ENCODE peak calls at places on chromosomes 3 and 15, in four cellular contexts. One of them, this sample, is unnamed.

GRCh38 chr3:79052054-79052681 is 715.6 kb downstream of the ROBO1 start:
- DNase-seq in GM06990: no peak
- DNase-seq in AG04450: no peak
- DNase-seq in fibroblast of villous mesenchyme: no peak
- DNase-seq in this sample: peak

GRCh38 chr3:156772588-156773206 is 53.5 kb upstream of the LEKR1 start:
- DNase-seq in GM06990: no peak
- DNase-seq in AG04450: no peak
- DNase-seq in fibroblast of villous mesenchyme: no peak
- DNase-seq in this sample: no peak

GRCh38 chr3:24405057-24405456 is 89.6 kb downstream of the THRB start:
- DNase-seq in GM06990: no peak
- DNase-seq in AG04450: no peak
- DNase-seq in fibroblast of villous mesenchyme: no peak
- DNase-seq in this sample: no peak

GRCh38 chr3:128245460-128245859 is 92.2 kb downstream of the EEFSEC start:
- DNase-seq in GM06990: no peak
- DNase-seq in AG04450: no peak
- DNase-seq in fibroblast of villous mesenchyme: no peak
- DNase-seq in this sample: no peak

GRCh38 chr3:130386604-130387263 is 41.3 kb downstream of the COL6A5 start:
- DNase-seq in GM06990: no peak
- DNase-seq in AG04450: no peak
- DNase-seq in fibroblast of villous mesenchyme: peak
- DNase-seq in this sample: no peak

GRCh38 chr3:12719541-12719940 is 39.5 kb downstream of the TMEM40 start:
- DNase-seq in GM06990: no peak
- DNase-seq in AG04450: no peak
- DNase-seq in fibroblast of villous mesenchyme: no peak
- DNase-seq in this sample: no peak

GRCh38 chr15:93035953-93036810 is 52.8 kb downstream of the RGMA start:
- DNase-seq in GM06990: no peak
- DNase-seq in AG04450: no peak
- DNase-seq in fibroblast of villous mesenchyme: peak
- DNase-seq in this sample: peak

GRCh38 chr3:148863297-148863696 is 1.8 kb upstream of the CPA3 start:
- DNase-seq in GM06990: no peak
- DNase-seq in AG04450: no peak
- DNase-seq in fibroblast of villous mesenchyme: no peak
- DNase-seq in this sample: no peak

GRCh38 chr3:178439504-178439903 is 96.7 kb upstream of the KCNMB2 start:
- DNase-seq in GM06990: no peak
- DNase-seq in AG04450: peak
- DNase-seq in fibroblast of villous mesenchyme: peak
- DNase-seq in this sample: no peak

GRCh38 chr3:30187366-30187765 is 419.0 kb upstream of the TGFBR2 start:
- DNase-seq in GM06990: no peak
- DNase-seq in AG04450: no peak
- DNase-seq in fibroblast of villous mesenchyme: no peak
- DNase-seq in this sample: no peak

GRCh38 chr3:44914936-44915335 is 40.5 kb downstream of the TGM4 start:
- DNase-seq in GM06990: no peak
- DNase-seq in AG04450: no peak
- DNase-seq in fibroblast of villous mesenchyme: no peak
- DNase-seq in this sample: no peak

GRCh38 chr3:64651791-64652241 is 36.0 kb downstream of the ADAMTS9 start:
- DNase-seq in GM06990: no peak
- DNase-seq in AG04450: no peak
- DNase-seq in fibroblast of villous mesenchyme: no peak
- DNase-seq in this sample: no peak
- TF ChIP-seq CTCF in GM06990: no peak
- TF ChIP-seq CTCF in AG04450: no peak
- TF ChIP-seq CTCF in fibroblast of villous mesenchyme: no peak
- TF ChIP-seq CTCF in this sample: no peak

GRCh38 chr3:16723994-16724393 is 118.8 kb upstream of the DAZL start:
- DNase-seq in GM06990: no peak
- DNase-seq in AG04450: no peak
- DNase-seq in fibroblast of villous mesenchyme: peak
- DNase-seq in this sample: no peak
- TF ChIP-seq CTCF in GM06990: peak
- TF ChIP-seq CTCF in AG04450: peak
- TF ChIP-seq CTCF in fibroblast of villous mesenchyme: no peak
- TF ChIP-seq CTCF in this sample: no peak

DNA sequence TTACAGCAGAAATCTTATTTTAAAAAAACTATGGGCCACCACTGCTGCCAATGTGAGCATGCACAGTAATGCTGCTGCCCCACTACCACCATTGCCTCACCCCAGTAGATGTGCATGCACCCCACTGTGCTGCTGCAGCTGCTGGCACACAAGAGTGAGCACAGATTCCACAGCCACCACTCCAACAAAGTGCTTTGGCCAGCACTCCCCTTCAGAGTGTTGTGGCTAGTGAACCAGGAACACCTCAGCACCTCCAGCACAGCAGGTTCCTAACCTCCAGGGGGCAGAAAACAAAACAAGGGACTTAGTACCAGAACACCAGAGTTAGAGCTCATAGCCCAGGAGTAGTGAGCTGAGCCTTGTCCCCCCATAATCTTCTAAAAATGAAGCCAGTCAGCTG is 629.6 kb downstream of the PYDC2 start:
- DNase-seq in GM06990: no peak
- DNase-seq in AG04450: no peak
- DNase-seq in fibroblast of villous mesenchyme: no peak
- DNase-seq in this sample: peak
- TF ChIP-seq CTCF in GM06990: peak
- TF ChIP-seq CTCF in AG04450: no peak
- TF ChIP-seq CTCF in fibroblast of villous mesenchyme: no peak
- TF ChIP-seq CTCF in this sample: no peak

GRCh38 chr3:147383617-147384016 is 22.7 kb downstream of the ZIC4 start:
- DNase-seq in GM06990: no peak
- DNase-seq in AG04450: no peak
- DNase-seq in fibroblast of villous mesenchyme: no peak
- DNase-seq in this sample: no peak

GRCh38 chr3:147381610-147382009 is 24.7 kb downstream of the ZIC4 start:
- DNase-seq in GM06990: no peak
- DNase-seq in AG04450: no peak
- DNase-seq in fibroblast of villous mesenchyme: no peak
- DNase-seq in this sample: no peak

GRCh38 chr3:147385059-147386012 is 21.0 kb downstream of the ZIC4 start:
- DNase-seq in GM06990: no peak
- DNase-seq in AG04450: no peak
- DNase-seq in fibroblast of villous mesenchyme: no peak
- DNase-seq in this sample: no peak

GRCh38 chr3:147387550-147388394 is 18.6 kb downstream of the ZIC4 start:
- DNase-seq in GM06990: no peak
- DNase-seq in AG04450: no peak
- DNase-seq in fibroblast of villous mesenchyme: no peak
- DNase-seq in this sample: no peak

GRCh38 chr3:147384210-147385058 is 21.9 kb downstream of the ZIC4 start:
- DNase-seq in GM06990: no peak
- DNase-seq in AG04450: no peak
- DNase-seq in fibroblast of villous mesenchyme: no peak
- DNase-seq in this sample: peak
- TF ChIP-seq CTCF in GM06990: peak
- TF ChIP-seq CTCF in AG04450: no peak
- TF ChIP-seq CTCF in fibroblast of villous mesenchyme: peak
- TF ChIP-seq CTCF in this sample: peak

GRCh38 chr15:26095710-26096330 is 232.7 kb upstream of the ATP10A start:
- DNase-seq in GM06990: no peak
- DNase-seq in AG04450: no peak
- DNase-seq in fibroblast of villous mesenchyme: no peak
- DNase-seq in this sample: peak
- TF ChIP-seq CTCF in GM06990: no peak
- TF ChIP-seq CTCF in AG04450: peak
- TF ChIP-seq CTCF in fibroblast of villous mesenchyme: no peak
- TF ChIP-seq CTCF in this sample: peak

GRCh38 chr15:99966815-99967214 is 233.6 kb upstream of the LYSMD4 start:
- DNase-seq in GM06990: no peak
- DNase-seq in AG04450: no peak
- DNase-seq in fibroblast of villous mesenchyme: no peak
- DNase-seq in this sample: no peak

GRCh38 chr15:99965376-99965775 is 232.1 kb upstream of the LYSMD4 start:
- DNase-seq in GM06990: no peak
- DNase-seq in AG04450: no peak
- DNase-seq in fibroblast of villous mesenchyme: no peak
- DNase-seq in this sample: no peak

GRCh38 chr15:99969261-99969960 is 236.2 kb upstream of the LYSMD4 start:
- DNase-seq in GM06990: no peak
- DNase-seq in AG04450: no peak
- DNase-seq in fibroblast of villous mesenchyme: no peak
- DNase-seq in this sample: no peak

GRCh38 chr15:99970891-99971330 is 237.7 kb upstream of the LYSMD4 start:
- DNase-seq in GM06990: no peak
- DNase-seq in AG04450: no peak
- DNase-seq in fibroblast of villous mesenchyme: no peak
- DNase-seq in this sample: no peak

DNA sequence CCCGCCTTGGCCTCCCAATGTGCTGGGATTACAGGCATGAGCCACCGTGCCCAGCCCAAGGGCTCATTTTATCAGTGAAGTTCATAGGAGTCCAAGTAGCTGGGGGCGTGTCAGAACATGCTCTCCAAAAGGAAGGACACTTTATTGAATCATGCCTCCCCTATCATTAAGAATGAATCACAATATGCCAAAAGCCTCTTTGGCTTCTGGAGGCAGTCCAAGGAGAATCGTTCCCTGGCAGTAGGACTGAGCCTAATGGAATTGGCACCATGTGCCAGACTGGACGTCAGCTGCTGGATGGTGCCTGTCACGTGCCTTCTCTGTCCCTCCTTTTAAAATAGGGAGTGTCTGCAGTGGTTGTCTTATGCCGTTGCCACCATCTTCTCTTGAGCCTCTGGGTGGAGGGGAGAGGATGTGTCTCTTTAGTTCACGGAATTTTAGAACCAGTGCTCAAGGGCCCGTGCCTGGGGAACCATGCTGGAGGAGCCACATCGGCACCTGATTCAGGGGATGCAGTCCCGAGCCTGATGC is 234.7 kb upstream of the LYSMD4 start:
- DNase-seq in GM06990: no peak
- DNase-seq in AG04450: no peak
- DNase-seq in fibroblast of villous mesenchyme: no peak
- DNase-seq in this sample: no peak
- TF ChIP-seq CTCF in GM06990: no peak
- TF ChIP-seq CTCF in AG04450: no peak
- TF ChIP-seq CTCF in fibroblast of villous mesenchyme: no peak
- TF ChIP-seq CTCF in this sample: no peak

GRCh38 chr15:80155001-80155377 is 2.2 kb downstream of the FAH start:
- DNase-seq in GM06990: no peak
- DNase-seq in AG04450: no peak
- DNase-seq in fibroblast of villous mesenchyme: peak
- DNase-seq in this sample: no peak
- TF ChIP-seq CTCF in GM06990: no peak
- TF ChIP-seq CTCF in AG04450: no peak
- TF ChIP-seq CTCF in fibroblast of villous mesenchyme: no peak
- TF ChIP-seq CTCF in this sample: no peak